ENCODE peak calls at places on chromosome 22, in eight cellular contexts. H is GM23248, F is HCT116, E is neural progenitor cell, Y is PC-3, I is DND-41, T is fibroblast of lung, P is osteoblast. U is an unnamed sample.

GRCh38 chr22:35064664-35065063 is 1.3 kb upstream of the ISX start:
- DNase-seq in I (no peak), F (no peak), T (no peak), E (no peak), P (no peak), Y (peak; percentile 31), H (no peak), U (no peak)

GRCh38 chr22:32693102-32693501 is 108.4 kb upstream of the TIMP3 start:
- DNase-seq in I (no peak), T (no peak), H (no peak), Y (peak; percentile 11), E (no peak), P (no peak), F (no peak), U (no peak)

GRCh38 chr22:50712341-50713007 is 25.5 kb upstream of the ACR start:
- DNase-seq in I (no peak), E (no peak), P (peak; percentile 81), Y (no peak), F (no peak), H (no peak), T (no peak), U (no peak)

GRCh38 chr22:50673231-50674126 is 856 bp downstream of the SHANK3 start:
- DNase-seq in H (no peak), E (peak; percentile 62), Y (no peak), F (no peak), I (no peak), T (no peak), P (peak; percentile 83), U (no peak)

GRCh38 chr22:49676783-49677494 is 150.7 kb downstream of the BRD1 start:
- DNase-seq in T (no peak), I (no peak), F (no peak), P (peak; percentile 49), H (no peak), E (no peak), Y (no peak), U (no peak)

GRCh38 chr22:26035523-26035922 is 133.7 kb upstream of the SEZ6L start:
- DNase-seq in H (no peak), I (no peak), F (no peak), E (no peak), T (no peak), P (no peak), Y (no peak), U (no peak)

GRCh38 chr22:27991586-27992293 is 72.7 kb upstream of the PITPNB start:
- DNase-seq in F (no peak), I (peak; percentile 3), E (no peak), T (no peak), Y (no peak), H (no peak), P (peak; percentile 73), U (no peak)

GRCh38 chr22:42873361-42873760 is 16.3 kb upstream of the ARFGAP3 start:
- DNase-seq in F (no peak), H (no peak), P (peak; percentile 42), I (no peak), T (no peak), E (no peak), Y (peak; percentile 9), U (no peak)

GRCh38 chr22:50621948-50622722 is 5.8 kb downstream of the ARSA start:
- DNase-seq in I (no peak), F (no peak), P (no peak), E (peak; percentile 63), Y (peak; percentile 11), T (no peak), H (no peak), U (peak; percentile 74)

GRCh38 chr22:42683599-42684283 is 34.5 kb upstream of the CYB5R3 start:
- DNase-seq in Y (no peak), F (no peak), T (peak; percentile 57), P (peak; percentile 89), E (no peak), H (peak; percentile 70), I (no peak), U (no peak)

GRCh38 chr22:48591286-48592065 is 1236.2 kb downstream of the BRD1 start:
- DNase-seq in P (no peak), F (no peak), H (no peak), E (no peak), T (no peak), Y (no peak), I (no peak), U (no peak)

GRCh38 chr22:48960981-48961655 is 866.6 kb downstream of the BRD1 start:
- DNase-seq in Y (no peak), E (no peak), I (no peak), T (no peak), F (no peak), P (peak; percentile 63), H (no peak), U (no peak)

GRCh38 chr22:47232197-47232596 is 469.7 kb downstream of the TBC1D22A start:
- DNase-seq in P (no peak), T (no peak), I (no peak), F (no peak), Y (no peak), H (no peak), E (no peak), U (no peak)

GRCh38 chr22:47228767-47229166 is 466.3 kb downstream of the TBC1D22A start:
- DNase-seq in F (no peak), T (no peak), H (peak; percentile 4), Y (no peak), E (no peak), P (no peak), I (no peak), U (no peak)

GRCh38 chr22:47233316-47234243 is 471.1 kb downstream of the TBC1D22A start:
- DNase-seq in I (no peak), E (no peak), Y (no peak), P (no peak), F (no peak), T (no peak), H (no peak), U (no peak)

GRCh38 chr22:47232753-47233152 is 470.3 kb downstream of the TBC1D22A start:
- DNase-seq in T (no peak), F (no peak), P (no peak), E (no peak), Y (no peak), I (no peak), H (no peak), U (no peak)

GRCh38 chr22:47231759-47232158 is 469.3 kb downstream of the TBC1D22A start:
- DNase-seq in P (no peak), I (no peak), F (no peak), H (no peak), T (no peak), Y (no peak), E (no peak), U (no peak)
- H3K4me2 ChIP-seq in P (no peak overlapping the region), I (no peak overlapping the region), F (no peak overlapping the region), H (no peak overlapping the region), T (no peak overlapping the region), Y (no peak overlapping the region), E (no peak overlapping the region), U (no peak overlapping the region)

GRCh38 chr22:23258826-23259170 is 78.5 kb downstream of the BCR start:
- DNase-seq in F (no peak), E (no peak), P (no peak), H (no peak), T (no peak), Y (no peak), I (no peak), U (no peak)

GRCh38 chr22:23261900-23262450 is 81.7 kb downstream of the BCR start:
- DNase-seq in F (no peak), P (no peak), H (no peak), Y (no peak), T (no peak), I (no peak), E (no peak), U (no peak)

GRCh38 chr22:23257889-23258825 is 77.8 kb downstream of the BCR start:
- DNase-seq in I (no peak), E (no peak), F (no peak), P (peak; percentile 80), Y (no peak), H (no peak), T (no peak), U (no peak)

GRCh38 chr22:23260645-23261581 is 80.6 kb downstream of the BCR start:
- DNase-seq in T (no peak), I (no peak), Y (no peak), E (no peak), F (no peak), P (peak; percentile 71), H (no peak), U (no peak)

GRCh38 chr22:23259916-23260644 is 79.8 kb downstream of the BCR start:
- DNase-seq in P (peak; percentile 58), Y (no peak), I (no peak), T (no peak), E (no peak), F (no peak), H (no peak), U (no peak)
- H2AFZ ChIP-seq in P (no peak overlapping the region), Y (no peak overlapping the region), I (no peak overlapping the region), T (no peak overlapping the region), E (no peak overlapping the region), F (no peak overlapping the region), H (no peak overlapping the region), U (no peak overlapping the region)

DNA sequence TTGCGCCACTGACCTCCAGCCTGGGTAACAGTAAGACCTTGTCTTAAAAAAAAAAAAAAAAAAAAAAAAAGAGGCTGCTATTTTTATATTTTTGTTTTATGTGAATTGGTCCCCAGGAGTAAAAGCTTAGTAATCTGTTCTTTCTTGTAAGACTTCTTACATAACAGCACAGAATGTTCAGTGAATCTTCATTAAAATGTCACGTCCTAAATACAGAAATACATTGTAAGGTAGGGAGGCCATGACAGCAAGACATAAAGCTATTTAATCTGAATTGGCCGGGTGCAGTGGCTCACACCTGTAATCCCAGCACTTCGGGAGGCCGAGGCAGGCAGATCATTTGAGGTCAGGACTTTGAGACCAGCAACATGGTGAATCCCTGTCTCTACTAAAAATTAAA is 64.2 kb downstream of the BID start:
- DNase-seq in P (no peak), H (no peak), T (no peak), E (no peak), F (no peak), Y (no peak), I (no peak), U (no peak)
- H3K27ac ChIP-seq in P (no peak overlapping the region), H (no peak overlapping the region), T (no peak overlapping the region), E (no peak overlapping the region), F (no peak overlapping the region), Y (no peak overlapping the region), I (no peak overlapping the region), U (no peak overlapping the region)

DNA sequence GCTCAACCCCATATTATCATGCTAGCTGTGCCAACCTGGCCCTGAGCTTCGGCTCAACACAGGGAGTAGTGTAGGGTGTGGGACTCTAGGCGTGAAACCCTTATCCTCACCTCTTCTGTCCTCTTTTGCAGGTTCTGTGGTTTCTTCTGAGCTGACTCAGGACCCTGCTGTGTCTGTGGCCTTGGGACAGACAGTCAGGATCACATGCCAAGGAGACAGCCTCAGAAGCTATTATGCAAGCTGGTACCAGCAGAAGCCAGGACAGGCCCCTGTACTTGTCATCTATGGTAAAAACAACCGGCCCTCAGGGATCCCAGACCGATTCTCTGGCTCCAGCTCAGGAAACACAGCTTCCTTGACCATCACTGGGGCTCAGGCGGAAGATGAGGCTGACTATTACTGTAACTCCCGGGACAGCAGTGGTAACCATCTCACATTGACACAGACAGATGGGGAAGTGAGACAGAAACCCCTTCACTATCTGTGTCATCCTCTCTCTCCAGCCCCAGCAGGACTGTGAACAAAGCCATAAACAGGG is 76.4 kb downstream of the GGTLC2 start:
- DNase-seq in P (no peak), I (no peak), E (no peak), T (no peak), Y (no peak), H (peak; percentile 57), F (no peak), U (peak; percentile 74)
- H3K4me2 ChIP-seq in P (no peak overlapping the region), I (no peak overlapping the region), E (no peak overlapping the region), T (no peak overlapping the region), Y (no peak overlapping the region), H (no peak overlapping the region), F (no peak overlapping the region), U (peak overlapping the region; percentile 79)

U was measured in Karpas-422.